ENCODE peak calls at places on chromosomes 6 and 20, in eight cellular contexts. One of them, this sample, is unnamed.

GRCh38 chr6:157755752-157756411 is 67.2 kb upstream of the SNX9 start:
- DNase-seq in BJ: no peak
- DNase-seq in fibroblast of villous mesenchyme: no peak
- DNase-seq in mammary epithelial cell: no peak
- DNase-seq in Panc1: no peak
- DNase-seq in retinal pigment epithelial cell: no peak
- DNase-seq in CD8-positive, alpha-beta T cell: no peak
- DNase-seq in OCI-LY7: no peak
- DNase-seq in this sample: no peak

GRCh38 chr6:108798672-108799355 is 49.4 kb upstream of the ARMC2 start:
- DNase-seq in BJ: no peak
- DNase-seq in fibroblast of villous mesenchyme: no peak
- DNase-seq in mammary epithelial cell: no peak
- DNase-seq in Panc1: no peak
- DNase-seq in retinal pigment epithelial cell: no peak
- DNase-seq in CD8-positive, alpha-beta T cell: peak
- DNase-seq in OCI-LY7: no peak
- DNase-seq in this sample: no peak

GRCh38 chr6:16238057-16238657 is at the start of gene GMPR:
- DNase-seq in BJ: no peak
- DNase-seq in fibroblast of villous mesenchyme: peak
- DNase-seq in mammary epithelial cell: peak
- DNase-seq in Panc1: no peak
- DNase-seq in retinal pigment epithelial cell: no peak
- DNase-seq in CD8-positive, alpha-beta T cell: peak
- DNase-seq in OCI-LY7: no peak
- DNase-seq in this sample: no peak

GRCh38 chr20:62320581-62321354 is 18.0 kb downstream of the ADRM1 start:
- DNase-seq in BJ: no peak
- DNase-seq in fibroblast of villous mesenchyme: peak
- DNase-seq in mammary epithelial cell: no peak
- DNase-seq in Panc1: no peak
- DNase-seq in retinal pigment epithelial cell: no peak
- DNase-seq in CD8-positive, alpha-beta T cell: no peak
- DNase-seq in OCI-LY7: peak
- DNase-seq in this sample: no peak

GRCh38 chr6:81791756-81792155 is 39.3 kb upstream of the TENT5A start:
- DNase-seq in BJ: no peak
- DNase-seq in fibroblast of villous mesenchyme: no peak
- DNase-seq in mammary epithelial cell: no peak
- DNase-seq in Panc1: no peak
- DNase-seq in retinal pigment epithelial cell: no peak
- DNase-seq in CD8-positive, alpha-beta T cell: no peak
- DNase-seq in OCI-LY7: no peak
- DNase-seq in this sample: no peak

GRCh38 chr6:7978736-7979135 is 68.1 kb upstream of the TXNDC5 start:
- DNase-seq in BJ: no peak
- DNase-seq in fibroblast of villous mesenchyme: no peak
- DNase-seq in mammary epithelial cell: no peak
- DNase-seq in Panc1: no peak
- DNase-seq in retinal pigment epithelial cell: peak
- DNase-seq in CD8-positive, alpha-beta T cell: no peak
- DNase-seq in OCI-LY7: peak
- DNase-seq in this sample: no peak

GRCh38 chr6:118724211-118724610 is 72.8 kb upstream of the CEP85L start:
- DNase-seq in BJ: no peak
- DNase-seq in fibroblast of villous mesenchyme: peak
- DNase-seq in mammary epithelial cell: no peak
- DNase-seq in Panc1: no peak
- DNase-seq in retinal pigment epithelial cell: peak
- DNase-seq in CD8-positive, alpha-beta T cell: no peak
- DNase-seq in OCI-LY7: no peak
- DNase-seq in this sample: no peak

GRCh38 chr6:33277663-33278391 is 904 bp downstream of the B3GALT4 start:
- DNase-seq in BJ: no peak
- DNase-seq in fibroblast of villous mesenchyme: no peak
- DNase-seq in mammary epithelial cell: no peak
- DNase-seq in Panc1: no peak
- DNase-seq in retinal pigment epithelial cell: no peak
- DNase-seq in CD8-positive, alpha-beta T cell: no peak
- DNase-seq in OCI-LY7: peak
- DNase-seq in this sample: no peak

GRCh38 chr6:122868137-122868536 is 79.1 kb downstream of the SMPDL3A start:
- DNase-seq in BJ: no peak
- DNase-seq in fibroblast of villous mesenchyme: no peak
- DNase-seq in mammary epithelial cell: no peak
- DNase-seq in Panc1: no peak
- DNase-seq in retinal pigment epithelial cell: no peak
- DNase-seq in CD8-positive, alpha-beta T cell: no peak
- DNase-seq in OCI-LY7: no peak
- DNase-seq in this sample: no peak

GRCh38 chr6:116060572-116061283 is at the start of gene FRK:
- DNase-seq in BJ: peak
- DNase-seq in fibroblast of villous mesenchyme: peak
- DNase-seq in mammary epithelial cell: peak
- DNase-seq in Panc1: no peak
- DNase-seq in retinal pigment epithelial cell: peak
- DNase-seq in CD8-positive, alpha-beta T cell: no peak
- DNase-seq in OCI-LY7: no peak
- DNase-seq in this sample: peak

GRCh38 chr6:87244380-87244779 is 78.0 kb upstream of the SMIM8 start:
- DNase-seq in BJ: no peak
- DNase-seq in fibroblast of villous mesenchyme: peak
- DNase-seq in mammary epithelial cell: no peak
- DNase-seq in Panc1: no peak
- DNase-seq in retinal pigment epithelial cell: peak
- DNase-seq in CD8-positive, alpha-beta T cell: no peak
- DNase-seq in OCI-LY7: no peak
- DNase-seq in this sample: no peak

GRCh38 chr6:136103763-136104311 is 146.3 kb downstream of the MTFR2 start:
- DNase-seq in BJ: no peak
- DNase-seq in fibroblast of villous mesenchyme: peak
- DNase-seq in mammary epithelial cell: no peak
- DNase-seq in Panc1: no peak
- DNase-seq in retinal pigment epithelial cell: no peak
- DNase-seq in CD8-positive, alpha-beta T cell: no peak
- DNase-seq in OCI-LY7: no peak
- DNase-seq in this sample: no peak

GRCh38 chr20:34626978-34627377 is 49.9 kb downstream of the PIGU start:
- DNase-seq in BJ: no peak
- DNase-seq in fibroblast of villous mesenchyme: no peak
- DNase-seq in mammary epithelial cell: no peak
- DNase-seq in Panc1: no peak
- DNase-seq in retinal pigment epithelial cell: no peak
- DNase-seq in CD8-positive, alpha-beta T cell: no peak
- DNase-seq in OCI-LY7: no peak
- DNase-seq in this sample: no peak

GRCh38 chr20:45779011-45779915 is 12.4 kb downstream of the WFDC3 start:
- DNase-seq in BJ: peak
- DNase-seq in fibroblast of villous mesenchyme: peak
- DNase-seq in mammary epithelial cell: peak
- DNase-seq in Panc1: peak
- DNase-seq in retinal pigment epithelial cell: peak
- DNase-seq in CD8-positive, alpha-beta T cell: no peak
- DNase-seq in OCI-LY7: no peak
- DNase-seq in this sample: peak

GRCh38 chr6:31041372-31041974 is 31.2 kb downstream of the MUC22 start:
- DNase-seq in BJ: no peak
- DNase-seq in fibroblast of villous mesenchyme: no peak
- DNase-seq in mammary epithelial cell: no peak
- DNase-seq in Panc1: no peak
- DNase-seq in retinal pigment epithelial cell: no peak
- DNase-seq in CD8-positive, alpha-beta T cell: no peak
- DNase-seq in OCI-LY7: no peak
- DNase-seq in this sample: peak

GRCh38 chr20:10059006-10059405 is 24.2 kb downstream of the ANKEF1 start:
- DNase-seq in BJ: no peak
- DNase-seq in fibroblast of villous mesenchyme: no peak
- DNase-seq in mammary epithelial cell: peak
- DNase-seq in Panc1: no peak
- DNase-seq in retinal pigment epithelial cell: no peak
- DNase-seq in CD8-positive, alpha-beta T cell: no peak
- DNase-seq in OCI-LY7: no peak
- DNase-seq in this sample: no peak

GRCh38 chr6:166406197-166406596 is 23.5 kb upstream of the MPC1 start:
- DNase-seq in BJ: no peak
- DNase-seq in fibroblast of villous mesenchyme: no peak
- DNase-seq in mammary epithelial cell: no peak
- DNase-seq in Panc1: no peak
- DNase-seq in retinal pigment epithelial cell: no peak
- DNase-seq in CD8-positive, alpha-beta T cell: no peak
- DNase-seq in OCI-LY7: no peak
- DNase-seq in this sample: no peak

GRCh38 chr6:19834858-19835257 is 2.3 kb upstream of the ID4 start:
- DNase-seq in BJ: no peak
- DNase-seq in fibroblast of villous mesenchyme: no peak
- DNase-seq in mammary epithelial cell: peak
- DNase-seq in Panc1: no peak
- DNase-seq in retinal pigment epithelial cell: no peak
- DNase-seq in CD8-positive, alpha-beta T cell: no peak
- DNase-seq in OCI-LY7: no peak
- DNase-seq in this sample: no peak

GRCh38 chr6:169454204-169454871 is 200.7 kb upstream of the THBS2 start:
- DNase-seq in BJ: peak
- DNase-seq in fibroblast of villous mesenchyme: peak
- DNase-seq in mammary epithelial cell: peak
- DNase-seq in Panc1: no peak
- DNase-seq in retinal pigment epithelial cell: no peak
- DNase-seq in CD8-positive, alpha-beta T cell: no peak
- DNase-seq in OCI-LY7: no peak
- DNase-seq in this sample: peak
- TF ChIP-seq CTCF in BJ: no peak
- TF ChIP-seq CTCF in fibroblast of villous mesenchyme: no peak
- TF ChIP-seq CTCF in mammary epithelial cell: no peak
- TF ChIP-seq CTCF in Panc1: no peak
- TF ChIP-seq CTCF in retinal pigment epithelial cell: no peak
- TF ChIP-seq CTCF in CD8-positive, alpha-beta T cell: no peak
- TF ChIP-seq CTCF in OCI-LY7: no peak
- TF ChIP-seq CTCF in this sample: no peak

GRCh38 chr6:137968468-137968804 is 101.4 kb downstream of the TNFAIP3 start:
- DNase-seq in BJ: no peak
- DNase-seq in fibroblast of villous mesenchyme: no peak
- DNase-seq in mammary epithelial cell: no peak
- DNase-seq in Panc1: no peak
- DNase-seq in retinal pigment epithelial cell: no peak
- DNase-seq in CD8-positive, alpha-beta T cell: no peak
- DNase-seq in OCI-LY7: no peak
- DNase-seq in this sample: no peak

GRCh38 chr6:137968901-137969300 is 101.8 kb downstream of the TNFAIP3 start:
- DNase-seq in BJ: no peak
- DNase-seq in fibroblast of villous mesenchyme: no peak
- DNase-seq in mammary epithelial cell: no peak
- DNase-seq in Panc1: no peak
- DNase-seq in retinal pigment epithelial cell: no peak
- DNase-seq in CD8-positive, alpha-beta T cell: no peak
- DNase-seq in OCI-LY7: no peak
- DNase-seq in this sample: no peak

GRCh38 chr6:137969874-137970273 is 102.8 kb downstream of the TNFAIP3 start:
- DNase-seq in BJ: no peak
- DNase-seq in fibroblast of villous mesenchyme: no peak
- DNase-seq in mammary epithelial cell: no peak
- DNase-seq in Panc1: no peak
- DNase-seq in retinal pigment epithelial cell: no peak
- DNase-seq in CD8-positive, alpha-beta T cell: no peak
- DNase-seq in OCI-LY7: no peak
- DNase-seq in this sample: no peak

GRCh38 chr6:137970368-137970767 is 103.3 kb downstream of the TNFAIP3 start:
- DNase-seq in BJ: no peak
- DNase-seq in fibroblast of villous mesenchyme: no peak
- DNase-seq in mammary epithelial cell: no peak
- DNase-seq in Panc1: no peak
- DNase-seq in retinal pigment epithelial cell: no peak
- DNase-seq in CD8-positive, alpha-beta T cell: no peak
- DNase-seq in OCI-LY7: peak
- DNase-seq in this sample: no peak

DNA sequence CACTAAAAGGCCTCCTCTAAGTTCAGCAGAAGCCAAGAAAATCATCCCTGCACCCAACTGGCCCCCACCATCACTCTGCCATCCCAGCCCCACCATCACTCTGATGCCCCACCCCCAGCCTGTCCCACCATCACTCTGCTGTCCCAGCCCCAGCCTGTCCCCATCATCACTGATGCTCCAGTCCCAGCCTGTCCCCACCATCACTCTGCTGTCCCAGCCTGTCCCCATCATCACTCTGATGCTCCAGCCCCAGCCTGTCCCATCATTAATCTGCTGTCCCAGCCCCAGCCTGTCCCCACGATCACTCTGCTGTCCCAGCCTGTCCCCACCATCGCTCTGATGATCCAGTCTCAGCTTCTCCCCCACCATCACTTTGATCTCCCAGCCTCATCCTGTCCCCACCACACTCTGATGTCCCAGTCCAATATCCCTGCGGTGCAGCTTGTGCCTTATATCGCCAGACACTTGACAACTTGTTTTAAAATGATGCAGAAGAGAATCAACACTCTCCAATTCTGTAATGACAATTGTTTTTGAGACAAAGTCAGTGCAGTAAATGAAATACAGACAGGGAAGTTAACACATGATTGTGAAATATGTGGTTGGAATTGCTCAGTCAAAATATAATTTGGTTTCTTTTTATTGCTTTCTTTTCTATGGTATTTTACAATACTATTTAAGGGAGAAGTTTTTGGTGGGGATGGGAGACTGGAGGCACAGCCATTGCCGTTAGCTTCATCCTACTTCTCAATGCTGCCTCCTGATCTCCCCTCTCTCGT is 100.8 kb downstream of the TNFAIP3 start:
- DNase-seq in BJ: peak
- DNase-seq in fibroblast of villous mesenchyme: peak
- DNase-seq in mammary epithelial cell: peak
- DNase-seq in Panc1: no peak
- DNase-seq in retinal pigment epithelial cell: no peak
- DNase-seq in CD8-positive, alpha-beta T cell: no peak
- DNase-seq in OCI-LY7: no peak
- DNase-seq in this sample: no peak
- H3K4me3 ChIP-seq in BJ: no peak
- H3K4me3 ChIP-seq in fibroblast of villous mesenchyme: no peak
- H3K4me3 ChIP-seq in mammary epithelial cell: no peak
- H3K4me3 ChIP-seq in Panc1: no peak
- H3K4me3 ChIP-seq in retinal pigment epithelial cell: no peak
- H3K4me3 ChIP-seq in CD8-positive, alpha-beta T cell: no peak
- H3K4me3 ChIP-seq in OCI-LY7: no peak
- H3K4me3 ChIP-seq in this sample: no peak

DNA sequence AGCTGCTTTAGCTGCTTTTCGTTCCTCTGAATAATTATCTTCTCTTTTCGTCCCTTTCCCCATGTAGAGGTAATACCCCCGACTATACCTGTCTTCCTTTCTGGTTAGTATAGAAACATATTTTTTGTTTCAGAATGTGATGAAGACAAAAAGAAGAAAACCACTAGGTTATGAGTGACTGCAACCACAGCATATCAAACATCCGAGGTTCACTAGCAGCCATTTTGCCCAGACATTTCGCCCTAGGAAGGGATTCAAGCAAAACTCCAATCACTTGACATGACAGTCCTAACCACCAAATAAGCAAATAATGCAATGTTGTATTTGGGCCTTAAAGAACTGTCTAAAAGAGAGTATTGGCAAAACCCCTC is 9.4 kb downstream of the SNX5 start:
- DNase-seq in BJ: no peak
- DNase-seq in fibroblast of villous mesenchyme: no peak
- DNase-seq in mammary epithelial cell: no peak
- DNase-seq in Panc1: no peak
- DNase-seq in retinal pigment epithelial cell: no peak
- DNase-seq in CD8-positive, alpha-beta T cell: no peak
- DNase-seq in OCI-LY7: no peak
- DNase-seq in this sample: no peak
- TF ChIP-seq CTCF in BJ: no peak
- TF ChIP-seq CTCF in fibroblast of villous mesenchyme: no peak
- TF ChIP-seq CTCF in mammary epithelial cell: no peak
- TF ChIP-seq CTCF in Panc1: no peak
- TF ChIP-seq CTCF in retinal pigment epithelial cell: no peak
- TF ChIP-seq CTCF in CD8-positive, alpha-beta T cell: no peak
- TF ChIP-seq CTCF in OCI-LY7: no peak
- TF ChIP-seq CTCF in this sample: no peak

GRCh38 chr6:28446818-28447511 is 3.7 kb upstream of the ZSCAN23 start:
- DNase-seq in BJ: no peak
- DNase-seq in fibroblast of villous mesenchyme: no peak
- DNase-seq in mammary epithelial cell: no peak
- DNase-seq in Panc1: no peak
- DNase-seq in retinal pigment epithelial cell: no peak
- DNase-seq in CD8-positive, alpha-beta T cell: no peak
- DNase-seq in OCI-LY7: no peak
- DNase-seq in this sample: no peak
- H3K4me3 ChIP-seq in BJ: peak
- H3K4me3 ChIP-seq in fibroblast of villous mesenchyme: peak
- H3K4me3 ChIP-seq in mammary epithelial cell: peak
- H3K4me3 ChIP-seq in Panc1: peak
- H3K4me3 ChIP-seq in retinal pigment epithelial cell: peak
- H3K4me3 ChIP-seq in CD8-positive, alpha-beta T cell: peak
- H3K4me3 ChIP-seq in OCI-LY7: no peak
- H3K4me3 ChIP-seq in this sample: peak

This sample was measured in epithelial cell of proximal tubule.